ENCODE peak calls at places on chromosome 9, in six cellular contexts. R, D, Y, P, X and E are unnamed samples.

GRCh38 chr9:37100317-37100716 is 20.1 kb upstream of the ZCCHC7 start:
- DNase-seq in R (no peak), D (no peak), Y (peak), P (no peak), X (no peak), E (no peak)

GRCh38 chr9:136373300-136374182 is at the start of gene CARD9:
- DNase-seq in R (no peak), D (no peak), Y (no peak), P (no peak), X (peak), E (no peak)

GRCh38 chr9:86563350-86563749 is 209.1 kb upstream of the TUT7 start:
- DNase-seq in R (no peak), D (no peak), Y (peak), P (no peak), X (peak), E (no peak)

GRCh38 chr9:125418404-125418803 is 156.8 kb downstream of the GAPVD1 start:
- DNase-seq in R (no peak), D (no peak), Y (no peak), P (no peak), X (no peak), E (no peak)

GRCh38 chr9:130501645-130502044 is 56.9 kb downstream of the ASS1 start:
- DNase-seq in R (no peak), D (no peak), Y (no peak), P (no peak), X (no peak), E (no peak)

GRCh38 chr9:115520626-115521025 is 402.7 kb upstream of the TNC start:
- DNase-seq in R (no peak), D (no peak), Y (no peak), P (no peak), X (no peak), E (no peak)

GRCh38 chr9:122897969-122898368 is 7.2 kb downstream of the RC3H2 start:
- DNase-seq in R (no peak), D (no peak), Y (peak), P (no peak), X (no peak), E (no peak)

GRCh38 chr9:110809038-110809595 is 140.5 kb downstream of the MUSK start:
- DNase-seq in R (no peak), D (no peak), Y (no peak), P (no peak), X (no peak), E (no peak)

GRCh38 chr9:128361296-128361980 is 9.7 kb upstream of the URM1 start:
- DNase-seq in R (no peak), D (no peak), Y (no peak), P (no peak), X (no peak), E (no peak)